ENCODE peak calls at places on chromosomes 13 and 19, in ten cellular contexts. One of them, this sample, is unnamed. For H3K36me3, the result is how much of the 10 kb centered on the place peaks cover.

GRCh38 chr19:11138659-11139526 is 16.7 kb downstream of the SPC24 start:
- DNase-seq in mammary epithelial cell: peak
- DNase-seq in lower lobe of right lung: peak
- DNase-seq in neural progenitor cell: peak
- DNase-seq in mesenchymal stem cell: peak
- DNase-seq in heart right ventricle: peak
- DNase-seq in cardiac muscle cell: peak
- DNase-seq in heart left ventricle: peak
- DNase-seq in effector memory CD4-positive, alpha-beta T cell: no peak
- DNase-seq in GM23338: peak
- DNase-seq in this sample: peak

GRCh38 chr13:32001392-32001768 is 30.2 kb upstream of the FRY start:
- DNase-seq in mammary epithelial cell: peak
- DNase-seq in lower lobe of right lung: no peak
- DNase-seq in neural progenitor cell: peak
- DNase-seq in mesenchymal stem cell: peak
- DNase-seq in heart right ventricle: peak
- DNase-seq in cardiac muscle cell: peak
- DNase-seq in heart left ventricle: peak
- DNase-seq in effector memory CD4-positive, alpha-beta T cell: no peak
- DNase-seq in GM23338: peak
- DNase-seq in this sample: no peak

GRCh38 chr13:93847162-93847561 is 620.6 kb downstream of the GPC6 start:
- DNase-seq in mammary epithelial cell: peak
- DNase-seq in lower lobe of right lung: no peak
- DNase-seq in neural progenitor cell: no peak
- DNase-seq in mesenchymal stem cell: peak
- DNase-seq in heart right ventricle: no peak
- DNase-seq in cardiac muscle cell: no peak
- DNase-seq in heart left ventricle: no peak
- DNase-seq in effector memory CD4-positive, alpha-beta T cell: no peak
- DNase-seq in GM23338: no peak
- DNase-seq in this sample: no peak

GRCh38 chr13:39765801-39766463 is 110.5 kb downstream of the COG6 start:
- DNase-seq in mammary epithelial cell: peak
- DNase-seq in lower lobe of right lung: peak
- DNase-seq in neural progenitor cell: peak
- DNase-seq in mesenchymal stem cell: peak
- DNase-seq in heart right ventricle: peak
- DNase-seq in cardiac muscle cell: no peak
- DNase-seq in heart left ventricle: peak
- DNase-seq in effector memory CD4-positive, alpha-beta T cell: no peak
- DNase-seq in GM23338: peak
- DNase-seq in this sample: peak

GRCh38 chr13:64239372-64239771 is 2823.7 kb upstream of the PCDH20 start:
- DNase-seq in mammary epithelial cell: no peak
- DNase-seq in lower lobe of right lung: no peak
- DNase-seq in neural progenitor cell: no peak
- DNase-seq in mesenchymal stem cell: peak
- DNase-seq in heart right ventricle: no peak
- DNase-seq in cardiac muscle cell: no peak
- DNase-seq in heart left ventricle: no peak
- DNase-seq in effector memory CD4-positive, alpha-beta T cell: no peak
- DNase-seq in GM23338: peak
- DNase-seq in this sample: no peak

GRCh38 chr19:17741456-17741855 is 9.8 kb upstream of the FCHO1 start:
- DNase-seq in mammary epithelial cell: no peak
- DNase-seq in lower lobe of right lung: no peak
- DNase-seq in neural progenitor cell: no peak
- DNase-seq in mesenchymal stem cell: no peak
- DNase-seq in heart right ventricle: no peak
- DNase-seq in cardiac muscle cell: no peak
- DNase-seq in heart left ventricle: peak
- DNase-seq in effector memory CD4-positive, alpha-beta T cell: no peak
- DNase-seq in GM23338: no peak
- DNase-seq in this sample: no peak

GRCh38 chr19:53553865-53554791 is 16.2 kb downstream of the ZNF331 start:
- DNase-seq in mammary epithelial cell: peak
- DNase-seq in lower lobe of right lung: peak
- DNase-seq in neural progenitor cell: no peak
- DNase-seq in mesenchymal stem cell: no peak
- DNase-seq in heart right ventricle: peak
- DNase-seq in cardiac muscle cell: peak
- DNase-seq in heart left ventricle: peak
- DNase-seq in effector memory CD4-positive, alpha-beta T cell: peak
- DNase-seq in GM23338: peak
- DNase-seq in this sample: peak

GRCh38 chr13:107023335-107023734 is 455.4 kb upstream of the ARGLU1 start:
- DNase-seq in mammary epithelial cell: no peak
- DNase-seq in lower lobe of right lung: no peak
- DNase-seq in neural progenitor cell: no peak
- DNase-seq in mesenchymal stem cell: no peak
- DNase-seq in heart right ventricle: no peak
- DNase-seq in cardiac muscle cell: no peak
- DNase-seq in heart left ventricle: no peak
- DNase-seq in effector memory CD4-positive, alpha-beta T cell: no peak
- DNase-seq in GM23338: peak
- DNase-seq in this sample: no peak

GRCh38 chr13:114155923-114156883 is 22.9 kb upstream of the CFAP97D2 start:
- DNase-seq in mammary epithelial cell: no peak
- DNase-seq in lower lobe of right lung: no peak
- DNase-seq in neural progenitor cell: no peak
- DNase-seq in mesenchymal stem cell: no peak
- DNase-seq in heart right ventricle: no peak
- DNase-seq in cardiac muscle cell: no peak
- DNase-seq in heart left ventricle: no peak
- DNase-seq in effector memory CD4-positive, alpha-beta T cell: no peak
- DNase-seq in GM23338: no peak
- DNase-seq in this sample: no peak

GRCh38 chr13:44876782-44877324 is 112.4 kb downstream of the NUFIP1 start:
- DNase-seq in mammary epithelial cell: no peak
- DNase-seq in lower lobe of right lung: no peak
- DNase-seq in neural progenitor cell: peak
- DNase-seq in mesenchymal stem cell: no peak
- DNase-seq in heart right ventricle: no peak
- DNase-seq in cardiac muscle cell: peak
- DNase-seq in heart left ventricle: no peak
- DNase-seq in effector memory CD4-positive, alpha-beta T cell: no peak
- DNase-seq in GM23338: peak
- DNase-seq in this sample: no peak

GRCh38 chr19:1027020-1027952 is 878 bp downstream of the CNN2 start:
- DNase-seq in mammary epithelial cell: peak
- DNase-seq in lower lobe of right lung: no peak
- DNase-seq in neural progenitor cell: peak
- DNase-seq in mesenchymal stem cell: no peak
- DNase-seq in heart right ventricle: no peak
- DNase-seq in cardiac muscle cell: no peak
- DNase-seq in heart left ventricle: no peak
- DNase-seq in effector memory CD4-positive, alpha-beta T cell: no peak
- DNase-seq in GM23338: no peak
- DNase-seq in this sample: peak

DNA sequence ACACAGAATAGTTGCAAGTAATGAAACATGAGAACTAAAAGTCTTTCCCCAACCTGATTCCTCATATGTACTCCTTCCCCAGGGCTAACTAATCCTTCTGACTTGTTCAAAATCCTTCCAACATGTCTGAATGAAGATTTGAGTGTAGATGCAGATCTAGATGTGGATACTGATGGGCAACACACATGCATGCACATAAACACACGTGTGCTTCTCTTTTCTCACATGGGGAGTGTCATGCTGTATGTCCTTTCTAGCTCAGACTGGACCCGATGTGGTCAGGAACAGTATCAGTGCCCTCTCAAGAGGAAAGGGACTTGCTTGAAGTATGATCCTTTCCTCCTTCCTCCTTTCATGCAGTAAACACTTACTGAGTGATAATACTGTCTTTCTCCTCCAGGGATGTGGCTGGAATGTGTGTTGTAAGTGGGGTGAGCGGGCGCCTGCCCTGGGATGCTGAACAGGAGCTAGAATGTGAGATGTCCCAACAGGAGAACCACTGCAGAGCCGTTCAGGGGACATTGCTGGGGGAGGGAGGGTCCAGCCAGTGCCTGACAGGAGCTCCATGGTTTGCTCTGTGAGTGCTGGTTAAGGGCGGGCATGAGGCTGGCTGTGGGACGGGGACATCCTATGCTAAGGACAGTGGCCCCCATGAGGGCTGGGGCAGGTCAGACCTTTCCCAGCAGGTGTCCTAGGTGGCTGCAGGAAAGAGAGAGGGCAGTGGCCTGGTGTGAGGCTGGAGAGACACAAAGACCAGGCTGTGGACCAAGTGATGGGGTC is 146.9 kb downstream of the TEX29 start:
- DNase-seq in mammary epithelial cell: no peak
- DNase-seq in lower lobe of right lung: no peak
- DNase-seq in neural progenitor cell: no peak
- DNase-seq in mesenchymal stem cell: no peak
- DNase-seq in heart right ventricle: no peak
- DNase-seq in cardiac muscle cell: no peak
- DNase-seq in heart left ventricle: no peak
- DNase-seq in effector memory CD4-positive, alpha-beta T cell: no peak
- DNase-seq in GM23338: no peak
- DNase-seq in this sample: no peak
- H3K36me3 ChIP-seq in mammary epithelial cell: under half
- H3K36me3 ChIP-seq in lower lobe of right lung: under half
- H3K36me3 ChIP-seq in neural progenitor cell: under half
- H3K36me3 ChIP-seq in mesenchymal stem cell: under half
- H3K36me3 ChIP-seq in heart right ventricle: under half
- H3K36me3 ChIP-seq in cardiac muscle cell: under half
- H3K36me3 ChIP-seq in heart left ventricle: under half
- H3K36me3 ChIP-seq in effector memory CD4-positive, alpha-beta T cell: under half
- H3K36me3 ChIP-seq in GM23338: under half
- H3K36me3 ChIP-seq in this sample: under half

GRCh38 chr19:15268192-15268927 is 36.1 kb upstream of the EPHX3 start:
- DNase-seq in mammary epithelial cell: no peak
- DNase-seq in lower lobe of right lung: no peak
- DNase-seq in neural progenitor cell: no peak
- DNase-seq in mesenchymal stem cell: peak
- DNase-seq in heart right ventricle: no peak
- DNase-seq in cardiac muscle cell: no peak
- DNase-seq in heart left ventricle: no peak
- DNase-seq in effector memory CD4-positive, alpha-beta T cell: no peak
- DNase-seq in GM23338: no peak
- DNase-seq in this sample: peak
- H3K36me3 ChIP-seq in mammary epithelial cell: under half
- H3K36me3 ChIP-seq in lower lobe of right lung: half or more
- H3K36me3 ChIP-seq in neural progenitor cell: under half
- H3K36me3 ChIP-seq in mesenchymal stem cell: half or more
- H3K36me3 ChIP-seq in heart right ventricle: half or more
- H3K36me3 ChIP-seq in cardiac muscle cell: under half
- H3K36me3 ChIP-seq in heart left ventricle: half or more
- H3K36me3 ChIP-seq in effector memory CD4-positive, alpha-beta T cell: half or more
- H3K36me3 ChIP-seq in GM23338: under half
- H3K36me3 ChIP-seq in this sample: under half

GRCh38 chr19:44897835-44898234 is 6.8 kb downstream of the TOMM40 start:
- DNase-seq in mammary epithelial cell: no peak
- DNase-seq in lower lobe of right lung: no peak
- DNase-seq in neural progenitor cell: no peak
- DNase-seq in mesenchymal stem cell: no peak
- DNase-seq in heart right ventricle: no peak
- DNase-seq in cardiac muscle cell: no peak
- DNase-seq in heart left ventricle: no peak
- DNase-seq in effector memory CD4-positive, alpha-beta T cell: no peak
- DNase-seq in GM23338: no peak
- DNase-seq in this sample: no peak
- H3K36me3 ChIP-seq in mammary epithelial cell: under half
- H3K36me3 ChIP-seq in lower lobe of right lung: half or more
- H3K36me3 ChIP-seq in neural progenitor cell: under half
- H3K36me3 ChIP-seq in mesenchymal stem cell: half or more
- H3K36me3 ChIP-seq in heart right ventricle: half or more
- H3K36me3 ChIP-seq in cardiac muscle cell: under half
- H3K36me3 ChIP-seq in heart left ventricle: half or more
- H3K36me3 ChIP-seq in effector memory CD4-positive, alpha-beta T cell: half or more
- H3K36me3 ChIP-seq in GM23338: half or more
- H3K36me3 ChIP-seq in this sample: under half

GRCh38 chr13:110913911-110914292 is 967 bp downstream of the ANKRD10 start:
- DNase-seq in mammary epithelial cell: peak
- DNase-seq in lower lobe of right lung: no peak
- DNase-seq in neural progenitor cell: no peak
- DNase-seq in mesenchymal stem cell: no peak
- DNase-seq in heart right ventricle: no peak
- DNase-seq in cardiac muscle cell: no peak
- DNase-seq in heart left ventricle: no peak
- DNase-seq in effector memory CD4-positive, alpha-beta T cell: no peak
- DNase-seq in GM23338: peak
- DNase-seq in this sample: no peak

GRCh38 chr13:110915874-110916670 is 1.2 kb upstream of the ANKRD10 start:
- DNase-seq in mammary epithelial cell: peak
- DNase-seq in lower lobe of right lung: no peak
- DNase-seq in neural progenitor cell: no peak
- DNase-seq in mesenchymal stem cell: peak
- DNase-seq in heart right ventricle: no peak
- DNase-seq in cardiac muscle cell: no peak
- DNase-seq in heart left ventricle: no peak
- DNase-seq in effector memory CD4-positive, alpha-beta T cell: no peak
- DNase-seq in GM23338: no peak
- DNase-seq in this sample: no peak

GRCh38 chr13:110914293-110915056 is 394 bp downstream of the ANKRD10 start:
- DNase-seq in mammary epithelial cell: no peak
- DNase-seq in lower lobe of right lung: peak
- DNase-seq in neural progenitor cell: peak
- DNase-seq in mesenchymal stem cell: peak
- DNase-seq in heart right ventricle: peak
- DNase-seq in cardiac muscle cell: peak
- DNase-seq in heart left ventricle: peak
- DNase-seq in effector memory CD4-positive, alpha-beta T cell: peak
- DNase-seq in GM23338: peak
- DNase-seq in this sample: peak

GRCh38 chr13:110916671-110917142 is 1.8 kb upstream of the ANKRD10 start:
- DNase-seq in mammary epithelial cell: peak
- DNase-seq in lower lobe of right lung: no peak
- DNase-seq in neural progenitor cell: no peak
- DNase-seq in mesenchymal stem cell: peak
- DNase-seq in heart right ventricle: no peak
- DNase-seq in cardiac muscle cell: no peak
- DNase-seq in heart left ventricle: no peak
- DNase-seq in effector memory CD4-positive, alpha-beta T cell: no peak
- DNase-seq in GM23338: no peak
- DNase-seq in this sample: no peak

DNA sequence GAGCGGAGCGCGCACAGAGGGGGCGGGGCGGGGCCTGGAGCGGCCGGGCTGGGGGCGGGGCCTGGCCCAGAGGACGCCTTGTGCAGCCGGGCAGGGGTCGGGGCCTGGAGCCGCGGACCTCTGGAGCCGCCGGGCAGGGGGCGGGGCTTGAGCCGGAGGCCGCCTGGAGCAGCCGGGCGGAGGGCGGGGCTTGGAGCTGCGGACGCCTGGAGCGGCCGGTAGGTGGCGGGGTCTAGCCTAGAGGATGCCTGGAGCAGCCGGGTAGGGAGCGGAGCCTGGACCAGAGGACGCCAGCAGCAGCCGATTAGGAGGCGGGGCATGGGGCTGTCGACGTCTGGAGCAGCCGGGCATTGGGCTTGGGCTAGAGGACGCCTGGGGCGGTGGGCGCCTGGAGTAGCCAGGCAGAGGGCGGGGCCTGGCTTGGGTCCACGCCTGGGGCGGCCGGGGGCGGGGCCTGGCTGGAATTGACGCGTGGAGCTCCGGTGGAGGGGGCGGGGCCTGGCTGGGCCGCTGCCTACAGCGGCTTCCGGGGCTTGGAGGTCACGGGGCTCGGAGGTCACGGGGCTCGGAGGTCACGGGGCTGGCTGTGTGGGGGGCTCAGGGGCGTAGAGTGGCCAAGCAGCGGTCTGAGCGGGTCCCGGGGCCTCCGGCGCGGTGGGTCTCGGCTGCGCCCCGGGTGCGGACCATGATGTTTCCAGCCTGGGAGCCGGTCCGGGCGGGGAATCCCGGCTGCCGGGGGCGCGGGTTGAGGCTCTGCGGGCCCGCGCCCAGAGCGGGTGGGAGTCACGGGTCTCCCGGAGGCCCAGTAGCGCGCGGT is at the start of gene ANKRD10:
- DNase-seq in mammary epithelial cell: peak
- DNase-seq in lower lobe of right lung: peak
- DNase-seq in neural progenitor cell: peak
- DNase-seq in mesenchymal stem cell: peak
- DNase-seq in heart right ventricle: peak
- DNase-seq in cardiac muscle cell: peak
- DNase-seq in heart left ventricle: peak
- DNase-seq in effector memory CD4-positive, alpha-beta T cell: peak
- DNase-seq in GM23338: peak
- DNase-seq in this sample: peak
- H3K36me3 ChIP-seq in mammary epithelial cell: under half
- H3K36me3 ChIP-seq in lower lobe of right lung: under half
- H3K36me3 ChIP-seq in neural progenitor cell: under half
- H3K36me3 ChIP-seq in mesenchymal stem cell: under half
- H3K36me3 ChIP-seq in heart right ventricle: under half
- H3K36me3 ChIP-seq in cardiac muscle cell: under half
- H3K36me3 ChIP-seq in heart left ventricle: under half
- H3K36me3 ChIP-seq in effector memory CD4-positive, alpha-beta T cell: under half
- H3K36me3 ChIP-seq in GM23338: under half
- H3K36me3 ChIP-seq in this sample: under half

This sample was measured in left lung.